ENCODE peak calls at places on chromosomes 3 and 15, in five cellular contexts. L, F, M, O and B are unnamed samples.
A peak's percentile ranks its signal among the peaks of the same experiment; 100 is the strongest.

GRCh38 chr3:37443363-37444035 is 269.1 kb upstream of the LRRFIP2 start:
- DNase-seq in L (no peak), F (no peak), M (no peak), O (no peak), B (no peak)

GRCh38 chr15:93067649-93068085 is 21.3 kb downstream of the RGMA start:
- DNase-seq in L (no peak), F (no peak), M (no peak), O (no peak), B (no peak)

GRCh38 chr3:178455264-178455663 is 81.0 kb upstream of the KCNMB2 start:
- DNase-seq in L (no peak), F (no peak), M (no peak), O (no peak), B (no peak)

GRCh38 chr15:101266034-101266433 is 11.3 kb downstream of the SELENOS start:
- DNase-seq in L (no peak), F (no peak), M (peak; percentile 76), O (no peak), B (no peak)

GRCh38 chr15:42786978-42787377 is 50.0 kb upstream of the CDAN1 start:
- DNase-seq in L (no peak), F (no peak), M (no peak), O (no peak), B (no peak)

GRCh38 chr15:70023064-70023768 is 74.5 kb downstream of the TLE3 start:
- DNase-seq in L (no peak), F (no peak), M (no peak), O (peak; percentile 49), B (peak; percentile 15)

GRCh38 chr3:31962801-31963205 is 18.3 kb downstream of the OSBPL10 start:
- DNase-seq in L (no peak), F (no peak), M (no peak), O (no peak), B (no peak)

GRCh38 chr3:142778541-142778940 is 54.7 kb downstream of the TRPC1 start:
- DNase-seq in L (no peak), F (no peak), M (no peak), O (no peak), B (no peak)

GRCh38 chr3:185646382-185647133 is 60.5 kb downstream of the SENP2 start:
- DNase-seq in L (no peak), F (no peak), M (peak; percentile 64), O (no peak), B (no peak)

GRCh38 chr15:89442671-89443307 is 53.6 kb downstream of the RHCG start:
- DNase-seq in L (peak; percentile 50), F (peak; percentile 33), M (no peak), O (no peak), B (peak; percentile 44)

GRCh38 chr3:49803464-49804140 is 541 bp downstream of the INKA1 start:
- DNase-seq in L (no peak), F (no peak), M (peak; percentile 91), O (peak; percentile 45), B (no peak)

GRCh38 chr3:194514626-194515025 is 27.8 kb upstream of the ATP13A3 start:
- DNase-seq in L (no peak), F (no peak), M (no peak), O (no peak), B (no peak)

GRCh38 chr3:164879201-164879600 is 199.1 kb downstream of the SI start:
- DNase-seq in L (no peak), F (no peak), M (no peak), O (no peak), B (no peak)